ENCODE peak calls at places on chromosomes 4 and X, in eight cellular contexts. K is EL; A is stimulated activated CD4-positive, alpha-beta T cell treated with anti-CD3 and anti-CD28 coated beads, TNF-alpha, amount 100 ng/mL, for 4 hours; V is EH; Z is AG08396; T is AG04450; Q is sigmoid colon; L is CD8-positive, alpha-beta memory T cell. C is an unnamed sample.

GRCh38 chr4:87530868-87531267 is 1.7 kb upstream of the SPARCL1 start:
- DNase-seq in T (no peak), A (no peak), Z (no peak), Q (peak; percentile 95), K (peak; percentile 11), V (peak; percentile 36), L (no peak), C (peak; percentile 52)

GRCh38 chrX:49188468-49189076 is 2.4 kb upstream of the PRICKLE3 start:
- DNase-seq in K (no peak), L (no peak), Z (no peak), A (no peak), Q (no peak), V (no peak), T (no peak), C (no peak)

GRCh38 chr4:8026455-8026854 is 86.8 kb upstream of the AFAP1 start:
- DNase-seq in A (no peak), Z (no peak), K (no peak), Q (no peak), L (no peak), T (no peak), V (no peak), C (no peak)

GRCh38 chr4:6257243-6258025 is 12.2 kb upstream of the WFS1 start:
- DNase-seq in Q (no peak), T (no peak), L (no peak), K (no peak), Z (no peak), A (no peak), V (no peak), C (no peak)

GRCh38 chr4:86910820-86911684 is 18.8 kb upstream of the C4orf36 start:
- DNase-seq in L (no peak), T (no peak), Q (no peak), V (peak; percentile 35), A (no peak), K (no peak), Z (no peak), C (no peak)

GRCh38 chr4:127534041-127534440 is 98.7 kb upstream of the INTU start:
- DNase-seq in V (no peak), Z (no peak), K (no peak), L (no peak), A (no peak), Q (no peak), T (no peak), C (no peak)

GRCh38 chr4:177163532-177163931 is 146.1 kb upstream of the NEIL3 start:
- DNase-seq in Z (no peak), A (no peak), K (peak; percentile 66), T (no peak), V (peak; percentile 68), Q (no peak), L (no peak), C (peak; percentile 13)

GRCh38 chr4:180909279-180909678 is 1333.9 kb upstream of the TENM3 start:
- DNase-seq in A (no peak), V (peak; percentile 36), Q (no peak), T (no peak), L (no peak), K (peak; percentile 13), Z (peak; percentile 29), C (no peak)

GRCh38 chr4:15610855-15611254 is 44.3 kb downstream of the FBXL5 start:
- DNase-seq in V (no peak), T (no peak), A (no peak), Q (no peak), L (no peak), K (no peak), Z (no peak), C (no peak)

C was measured in fibroblast of villous mesenchyme.